ENCODE peak calls at places on chromosomes 2 and 18, in eight cellular contexts. Z, F, W, Y, A, B, S and R are unnamed samples.

GRCh38 chr2:21404137-21404536 is 280.4 kb downstream of the TDRD15 start:
- DNase-seq in S (no peak), A (no peak), Y (no peak), B (no peak), Z (no peak), F (no peak), W (no peak), R (no peak)

GRCh38 chr18:31652355-31652754 is 32.0 kb downstream of the B4GALT6 start:
- DNase-seq in Z (no peak), W (no peak), A (no peak), S (no peak), B (no peak), F (no peak), Y (no peak), R (no peak)

GRCh38 chr2:105723431-105723830 is 21.3 kb upstream of the NCK2 start:
- DNase-seq in B (no peak), F (no peak), Y (no peak), S (no peak), W (no peak), A (no peak), Z (no peak), R (no peak)

GRCh38 chr2:61951876-61952275 is 46.4 kb downstream of the COMMD1 start:
- DNase-seq in Y (no peak), F (no peak), W (no peak), B (no peak), A (no peak), S (no peak), Z (no peak), R (no peak)

GRCh38 chr2:168939918-168940317 is 38.8 kb downstream of the G6PC2 start:
- DNase-seq in B (no peak), W (no peak), F (no peak), Z (no peak), A (no peak), S (no peak), Y (no peak), R (no peak)

GRCh38 chr2:215760526-215760925 is 252.8 kb downstream of the MREG start:
- DNase-seq in B (no peak), Y (no peak), S (no peak), W (no peak), A (no peak), Z (no peak), F (no peak), R (no peak)

GRCh38 chr2:236745420-236746210 is 176.0 kb downstream of the ACKR3 start:
- DNase-seq in S (no peak), A (no peak), W (no peak), B (peak; percentile 88), Z (peak; percentile 20), Y (peak; percentile 78), F (no peak), R (no peak)

GRCh38 chr2:158458617-158458920 is 1.8 kb downstream of the PKP4 start:
- DNase-seq in F (no peak), S (no peak), W (no peak), Y (no peak), A (no peak), Z (no peak), B (no peak), R (no peak)

GRCh38 chr2:71157124-71157802 is 26.8 kb downstream of the MPHOSPH10 start:
- DNase-seq in Z (peak; percentile 71), S (peak; percentile 59), Y (peak; percentile 34), B (no peak), A (peak; percentile 71), F (no peak), W (peak; percentile 13), R (peak; percentile 59)

GRCh38 chr18:41761329-41762028 is 193.6 kb upstream of the PIK3C3 start:
- DNase-seq in F (no peak), S (no peak), W (no peak), A (no peak), Z (no peak), Y (peak; percentile 1), B (no peak), R (no peak)

DNA sequence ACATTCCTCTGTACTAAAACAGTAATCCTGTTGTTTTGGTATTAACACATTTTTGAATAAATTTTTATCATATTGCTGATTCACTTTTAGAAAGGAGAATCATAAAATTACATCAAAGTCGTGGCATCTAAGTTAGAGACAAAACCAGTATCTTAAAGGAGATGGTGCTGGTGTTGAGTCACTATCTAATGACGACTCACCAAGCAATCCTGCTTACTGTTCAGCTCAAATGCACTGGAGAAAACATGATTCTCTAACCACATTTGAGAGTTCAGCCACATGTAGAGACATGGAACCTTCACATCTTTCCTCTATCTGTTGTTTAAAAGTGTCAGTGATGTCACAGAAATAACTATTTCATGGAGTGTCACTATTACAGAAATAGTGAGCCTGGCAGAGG is 473.8 kb downstream of the TGIF1 start:
- DNase-seq in Z (no peak), F (no peak), Y (no peak), W (no peak), B (no peak), S (no peak), A (no peak), R (no peak)
- H3K27ac ChIP-seq in Z (no peak overlapping the region), F (no peak overlapping the region), Y (no peak overlapping the region), W (no peak overlapping the region), B (no peak overlapping the region), S (no peak overlapping the region), A (no peak overlapping the region), R (no peak overlapping the region)

GRCh38 chr2:109487871-109488655 is 125.7 kb downstream of the SEPTIN10 start:
- DNase-seq in B (no peak), S (no peak), A (no peak), W (no peak), F (no peak), Z (no peak), Y (no peak), R (no peak)
- H3K27ac ChIP-seq in B (no peak overlapping the region), S (no peak overlapping the region), A (no peak overlapping the region), W (no peak overlapping the region), F (peak overlapping the region; percentile 63), Z (no peak overlapping the region), Y (no peak overlapping the region), R (no peak overlapping the region)

GRCh38 chr2:238016526-238016925 is 44.3 kb upstream of the SCLY start:
- DNase-seq in F (no peak), Z (no peak), A (no peak), W (no peak), Y (no peak), S (no peak), B (no peak), R (no peak)

GRCh38 chr2:238009563-238009962 is 42.7 kb downstream of the UBE2F start:
- DNase-seq in Y (no peak), S (no peak), Z (no peak), W (no peak), F (no peak), B (no peak), A (peak; percentile 20), R (no peak)

GRCh38 chr2:238010572-238010971 is 43.8 kb downstream of the UBE2F start:
- DNase-seq in B (no peak), W (no peak), Y (no peak), A (no peak), Z (no peak), F (no peak), S (no peak), R (no peak)

GRCh38 chr2:238015705-238016104 is 45.1 kb upstream of the SCLY start:
- DNase-seq in Y (no peak), Z (no peak), S (no peak), F (no peak), A (peak; percentile 6), B (no peak), W (no peak), R (no peak)

DNA sequence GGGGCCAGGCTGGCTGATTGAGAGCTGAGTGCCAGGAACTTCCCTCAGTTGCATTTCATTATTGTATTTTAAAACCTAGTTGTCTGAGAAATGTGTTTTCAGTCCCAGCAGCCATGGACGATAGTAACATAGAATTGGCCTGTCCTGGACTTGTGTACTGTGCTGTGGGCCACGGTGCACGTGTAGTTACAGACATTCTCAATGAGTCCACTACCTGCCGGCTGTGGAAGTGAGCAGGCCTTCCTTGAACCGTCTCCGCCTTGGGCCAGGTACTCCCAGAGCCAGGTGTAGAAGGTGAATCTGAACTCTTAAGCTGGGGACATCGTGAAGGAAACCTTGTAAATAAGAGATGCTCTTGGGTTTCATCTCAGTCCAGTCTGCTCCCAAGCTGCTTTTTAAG is 47.0 kb downstream of the UBE2F start:
- DNase-seq in Y (no peak), B (no peak), Z (no peak), W (no peak), F (no peak), S (no peak), A (no peak), R (no peak)
- H3K27ac ChIP-seq in Y (no peak overlapping the region), B (no peak overlapping the region), Z (no peak overlapping the region), W (no peak overlapping the region), F (no peak overlapping the region), S (no peak overlapping the region), A (no peak overlapping the region), R (no peak overlapping the region)

GRCh38 chr2:16653083-16653375 is 12.6 kb downstream of the CYRIA start:
- DNase-seq in W (no peak), Z (peak; percentile 25), Y (no peak), A (no peak), F (peak; percentile 66), B (no peak), S (no peak), R (no peak)

GRCh38 chr2:16654775-16655456 is 10.7 kb downstream of the CYRIA start:
- DNase-seq in W (no peak), Z (no peak), A (no peak), F (peak; percentile 58), Y (no peak), S (no peak), B (no peak), R (no peak)

GRCh38 chr2:16650287-16651249 is 15.1 kb downstream of the CYRIA start:
- DNase-seq in Z (no peak), B (no peak), F (no peak), W (no peak), A (no peak), S (no peak), Y (no peak), R (no peak)

GRCh38 chr2:16653799-16654198 is 11.8 kb downstream of the CYRIA start:
- DNase-seq in W (no peak), S (peak; percentile 53), F (peak; percentile 40), A (no peak), B (no peak), Z (no peak), Y (no peak), R (no peak)

GRCh38 chr2:16652296-16653082 is 13.1 kb downstream of the CYRIA start:
- DNase-seq in Z (no peak), F (peak; percentile 69), B (no peak), S (no peak), A (no peak), W (no peak), Y (no peak), R (no peak)
- H3K27ac ChIP-seq in Z (peak overlapping the region; percentile 27), F (peak overlapping the region; percentile 61), B (peak overlapping the region; percentile 79), S (peak overlapping the region; percentile 83), A (peak overlapping the region; percentile 56), W (no peak overlapping the region), Y (no peak overlapping the region), R (peak overlapping the region; percentile 79)